ENCODE peak calls at places on chromosomes 16 and 17, in four cellular contexts. F, B, U and O are unnamed samples.

GRCh38 chr17:75523647-75524046 is 1.9 kb upstream of the LLGL2 start:
- DNase-seq in F (no peak), B (no peak), U (no peak), O (no peak)

GRCh38 chr16:51994597-51994996 is 552.3 kb downstream of the TOX3 start:
- DNase-seq in F (no peak), B (no peak), U (peak; percentile 37), O (no peak)

GRCh38 chr16:15743657-15744056 is 93.6 kb downstream of the NDE1 start:
- DNase-seq in F (no peak), B (no peak), U (no peak), O (no peak)

GRCh38 chr17:42153919-42154491 is 784 bp downstream of the RAB5C start:
- DNase-seq in F (peak; percentile 44), B (no peak), U (peak; percentile 71), O (peak; percentile 41)

GRCh38 chr17:15886221-15886620 is 58.7 kb upstream of the ADORA2B start:
- DNase-seq in F (no peak), B (no peak), U (no peak), O (no peak)

GRCh38 chr16:31010539-31010938 is at the start of gene STX1B:
- DNase-seq in F (peak; percentile 79), B (no peak), U (no peak), O (peak; percentile 96)

GRCh38 chr16:86929149-86929871 is 351.0 kb downstream of the FOXL1 start:
- DNase-seq in F (peak; percentile 62), B (no peak), U (no peak), O (no peak)

GRCh38 chr17:59842901-59843652 is 49.7 kb downstream of the TUBD1 start:
- DNase-seq in F (peak; percentile 25), B (peak; percentile 80), U (peak; percentile 96), O (peak; percentile 31)

GRCh38 chr17:58394534-58395223 is 22.7 kb downstream of the RNF43 start:
- DNase-seq in F (no peak), B (no peak), U (peak; percentile 93), O (no peak)

GRCh38 chr17:47967607-47968252 is 3.2 kb upstream of the CDK5RAP3 start:
- DNase-seq in F (no peak), B (no peak), U (no peak), O (no peak)

GRCh38 chr16:70380205-70380918 is 33.7 kb downstream of the DDX19A start:
- DNase-seq in F (no peak), B (no peak), U (peak; percentile 29), O (peak; percentile 71)

GRCh38 chr16:89890886-89891657 is 17.7 kb downstream of the TCF25 start:
- DNase-seq in F (no peak), B (no peak), U (no peak), O (no peak)

GRCh38 chr17:7047566-7047965 is 3.7 kb upstream of the SLC16A11 start:
- DNase-seq in F (no peak), B (no peak), U (no peak), O (no peak)

GRCh38 chr17:7043544-7044268 is at the start of gene SLC16A11:
- DNase-seq in F (no peak), B (no peak), U (no peak), O (peak; percentile 49)

GRCh38 chr17:7045492-7046126 is 1.7 kb upstream of the SLC16A11 start:
- DNase-seq in F (no peak), B (peak; percentile 53), U (peak; percentile 80), O (peak; percentile 76)

GRCh38 chr17:7046127-7046724 is 2.3 kb upstream of the SLC16A11 start:
- DNase-seq in F (no peak), B (no peak), U (peak; percentile 54), O (peak; percentile 72)

DNA sequence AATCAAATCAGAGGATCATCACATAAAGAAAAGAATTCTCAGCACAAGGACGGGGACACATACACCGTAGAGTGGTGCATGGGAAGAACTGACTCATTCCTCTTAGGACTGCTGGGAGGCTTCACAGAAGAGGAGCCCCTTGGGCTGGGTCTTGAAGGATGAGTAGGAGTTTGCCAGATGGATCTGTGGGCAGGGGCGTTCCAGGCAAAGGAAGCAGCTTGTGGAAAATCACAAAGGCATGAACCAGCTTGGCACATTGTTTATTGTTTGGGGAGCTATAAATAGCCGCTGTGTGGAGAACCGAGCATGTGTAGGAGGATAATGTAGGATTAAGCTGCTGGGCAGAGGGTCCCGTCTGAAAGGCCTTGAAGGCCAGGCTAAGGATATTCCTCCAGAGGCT is 5.1 kb upstream of the SLC16A11 start:
- DNase-seq in F (no peak), B (no peak), U (no peak), O (no peak)
- H2AFZ ChIP-seq in F (no peak overlapping the region), B (no peak overlapping the region), U (no peak overlapping the region), O (no peak overlapping the region)

GRCh38 chr17:80029235-80029974 is 6.3 kb downstream of the TBC1D16 start:
- DNase-seq in F (no peak), B (no peak), U (no peak), O (no peak)
- TF ChIP-seq REST in F (no peak), B (no peak), U (no peak), O (no peak)

DNA sequence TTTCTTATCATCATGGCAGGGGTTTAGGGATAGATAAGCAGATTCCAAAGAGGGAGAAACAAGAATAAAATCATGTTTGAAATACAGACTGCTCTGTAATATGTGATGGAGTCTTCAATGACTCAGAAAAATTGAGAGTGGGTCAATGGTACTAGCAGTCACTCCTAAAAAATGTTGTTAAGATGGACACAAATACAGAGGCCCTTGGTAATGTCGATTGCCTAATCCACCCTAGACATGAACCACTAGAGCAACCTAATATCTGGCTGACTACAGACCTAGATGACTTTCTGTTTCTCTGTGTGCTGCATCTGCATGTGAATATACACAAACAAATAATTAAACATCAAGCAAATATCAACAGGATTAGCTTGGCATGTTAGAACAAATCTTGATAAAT is 135.8 kb downstream of the CDH8 start:
- DNase-seq in F (no peak), B (no peak), U (no peak), O (no peak)
- TF ChIP-seq JUNB in F (no peak), B (no peak), U (no peak), O (no peak)

DNA sequence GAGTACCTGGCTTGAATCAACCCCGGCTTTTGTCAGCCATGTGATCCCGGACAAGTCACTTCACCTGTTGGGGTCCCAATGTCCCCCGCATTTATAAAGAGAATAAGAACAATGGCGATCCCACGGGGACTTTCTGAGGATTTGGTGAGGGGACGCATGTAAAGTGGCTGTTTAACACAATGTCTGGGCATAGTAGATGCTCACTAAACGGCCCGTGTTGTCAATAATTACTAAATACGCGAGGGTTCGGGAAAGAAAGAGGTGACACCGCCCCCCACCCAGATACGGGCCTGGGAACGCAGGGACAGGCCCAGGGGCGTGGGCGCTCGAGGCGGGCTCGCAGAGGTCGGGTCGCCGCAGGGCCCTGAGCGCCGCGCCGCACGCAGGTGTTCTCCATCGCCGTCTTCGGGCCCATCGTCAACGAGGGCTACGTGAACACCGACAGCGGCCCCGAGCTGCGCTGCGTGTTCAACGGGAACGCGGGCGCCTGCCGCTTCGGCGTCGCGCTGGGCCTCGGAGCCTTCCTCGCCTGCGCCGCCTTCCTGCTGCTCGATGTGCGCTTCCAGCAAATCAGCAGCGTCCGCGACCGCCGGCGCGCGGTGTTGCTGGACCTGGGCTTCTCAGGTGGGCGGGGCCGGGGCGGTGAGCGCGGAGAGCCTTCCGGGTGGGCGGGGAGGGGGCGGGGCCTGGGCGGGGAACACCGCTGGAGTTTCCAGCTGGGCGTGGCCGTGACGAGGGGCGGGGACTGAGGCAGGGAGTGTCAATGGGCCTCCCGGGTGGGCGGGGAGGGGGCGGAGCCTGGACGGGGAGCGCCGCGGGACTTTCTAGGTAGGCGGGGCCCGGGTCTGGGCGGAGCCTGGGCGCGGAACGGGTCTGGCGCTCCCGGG is 2.1 kb downstream of the SYNGR3 start:
- DNase-seq in F (peak; percentile 97), B (peak; percentile 37), U (no peak), O (peak; percentile 96)
- H2AFZ ChIP-seq in F (peak overlapping the region; percentile 95), B (peak overlapping the region; percentile 53), U (no peak overlapping the region), O (no peak overlapping the region)